ENCODE peak calls at places on chromosomes 4 and X, in five cellular contexts. B is neural progenitor cell; L is testis; E is CD4-positive, CD25-positive, alpha-beta regulatory T cell; W is Peyer's patch. A is an unnamed sample. For H3K27me3, the result is how much of the 10 kb centered on the place peaks cover.

GRCh38 chr4:114383721-114384120 is 214.9 kb upstream of the UGT8 start:
- DNase-seq in B (no peak), L (no peak), E (no peak), W (no peak), A (no peak)

GRCh38 chrX:136768469-136769084 is 12.2 kb downstream of the ARHGEF6 start:
- DNase-seq in B (no peak), L (peak), E (peak), W (peak), A (peak)

GRCh38 chr4:175590205-175590604 is 221.9 kb downstream of the GPM6A start:
- DNase-seq in B (no peak), L (no peak), E (no peak), W (no peak), A (no peak)

GRCh38 chrX:9370888-9371287 is 94.0 kb upstream of the TBL1X start:
- DNase-seq in B (no peak), L (peak), E (no peak), W (no peak), A (no peak)

GRCh38 chrX:41352329-41352801 is 18.4 kb downstream of the DDX3X start:
- DNase-seq in B (no peak), L (no peak), E (no peak), W (no peak), A (no peak)

GRCh38 chr4:137892134-137892533 is 350.0 kb downstream of the SLC7A11 start:
- DNase-seq in B (no peak), L (no peak), E (no peak), W (no peak), A (no peak)

GRCh38 chr4:22369901-22370562 is 145.8 kb downstream of the ADGRA3 start:
- DNase-seq in B (no peak), L (no peak), E (no peak), W (no peak), A (no peak)

GRCh38 chrX:133921764-133922389 is 63.5 kb downstream of the GPC3 start:
- DNase-seq in B (peak), L (peak), E (peak), W (no peak), A (no peak)

GRCh38 chr4:24141836-24142235 is 252.0 kb upstream of the PPARGC1A start:
- DNase-seq in B (no peak), L (no peak), E (no peak), W (no peak), A (no peak)

GRCh38 chr4:11408569-11408968 is 20.1 kb downstream of the HS3ST1 start:
- DNase-seq in B (no peak), L (no peak), E (no peak), W (no peak), A (no peak)

GRCh38 chrX:111041018-111041462 is 55.0 kb upstream of the PAK3 start:
- DNase-seq in B (peak), L (no peak), E (peak), W (no peak), A (no peak)

GRCh38 chr4:177450421-177451107 is 8.3 kb upstream of the AGA start:
- DNase-seq in B (no peak), L (no peak), E (no peak), W (no peak), A (no peak)

GRCh38 chr4:47933798-47934197 is 19.4 kb upstream of the NFXL1 start:
- DNase-seq in B (peak), L (no peak), E (peak), W (no peak), A (no peak)

GRCh38 chr4:94036964-94037363 is 170.7 kb upstream of the SMARCAD1 start:
- DNase-seq in B (no peak), L (no peak), E (no peak), W (no peak), A (no peak)

GRCh38 chrX:132615396-132616131 is 126.7 kb upstream of the MBNL3 start:
- DNase-seq in B (peak), L (peak), E (peak), W (peak), A (peak)

GRCh38 chrX:70481424-70481823 is 36.8 kb downstream of the DLG3 start:
- DNase-seq in B (peak), L (no peak), E (no peak), W (no peak), A (no peak)

GRCh38 chr4:89803915-89804314 is 33.0 kb downstream of the SNCA start:
- DNase-seq in B (no peak), L (no peak), E (no peak), W (no peak), A (no peak)

GRCh38 chr4:29805245-29805644 is 914.9 kb upstream of the PCDH7 start:
- DNase-seq in B (peak), L (peak), E (no peak), W (no peak), A (no peak)

GRCh38 chrX:148940411-148940996 is 440.1 kb downstream of the AFF2 start:
- DNase-seq in B (no peak), L (no peak), E (no peak), W (no peak), A (no peak)

GRCh38 chr4:66991521-66991920 is 553.8 kb downstream of the CENPC start:
- DNase-seq in B (no peak), L (no peak), E (no peak), W (no peak), A (no peak)

GRCh38 chr4:6298035-6298434 is 28.4 kb downstream of the WFS1 start:
- DNase-seq in B (no peak), L (no peak), E (no peak), W (no peak), A (no peak)

GRCh38 chrX:319579-320125 is 1.1 kb upstream of the GTPBP6 start:
- DNase-seq in B (peak), L (no peak), E (no peak), W (no peak), A (no peak)

GRCh38 chr4:111802191-111802590 is 343.1 kb upstream of the FAM241A start:
- DNase-seq in B (no peak), L (no peak), E (no peak), W (no peak), A (no peak)

GRCh38 chrX:45266456-45266855 is 65.8 kb upstream of the DIPK2B start:
- DNase-seq in B (no peak), L (no peak), E (no peak), W (no peak), A (no peak)

GRCh38 chrX:18640686-18641085 is 31.2 kb downstream of the RS1 start:
- DNase-seq in B (peak), L (no peak), E (no peak), W (no peak), A (no peak)

GRCh38 chrX:1071351-1071750 is 141.1 kb downstream of the CRLF2 start:
- DNase-seq in B (no peak), L (no peak), E (no peak), W (no peak), A (no peak)

GRCh38 chrX:19829817-19830216 is 57.6 kb downstream of the SH3KBP1 start:
- DNase-seq in B (no peak), L (no peak), E (peak), W (no peak), A (no peak)

GRCh38 chr4:146398404-146398803 is 123.3 kb downstream of the SLC10A7 start:
- DNase-seq in B (no peak), L (no peak), E (no peak), W (no peak), A (no peak)

GRCh38 chr4:119314356-119314755 is 7.6 kb downstream of the FABP2 start:
- DNase-seq in B (peak), L (peak), E (peak), W (peak), A (no peak)

GRCh38 chrX:133698298-133698697 is 283.0 kb upstream of the GPC4 start:
- DNase-seq in B (no peak), L (peak), E (no peak), W (no peak), A (no peak)

GRCh38 chr4:52350926-52351325 is 299.8 kb downstream of the SPATA18 start:
- DNase-seq in B (no peak), L (no peak), E (no peak), W (no peak), A (no peak)
- H3K27me3 ChIP-seq in B (under half), L (under half), E (under half), W (under half), A (under half)

DNA sequence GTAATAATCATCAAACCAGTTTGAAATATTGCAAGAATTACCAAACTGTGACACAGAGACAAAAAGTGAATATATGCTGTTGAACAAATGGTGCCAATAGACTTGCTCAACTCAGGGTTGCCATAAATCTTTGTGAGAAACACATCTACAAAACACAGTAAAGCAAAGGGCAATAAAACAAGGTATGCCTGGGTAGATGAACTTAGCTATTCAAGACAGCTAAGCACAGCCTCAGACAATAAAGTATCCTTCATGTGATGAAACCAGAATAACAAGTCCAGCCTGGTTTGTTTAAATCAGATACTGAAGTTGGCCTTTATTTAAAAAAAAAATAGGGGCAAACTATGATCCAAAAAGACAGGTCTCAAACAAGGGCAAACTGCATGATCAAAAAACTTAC is 19.2 kb downstream of the LAMTOR3 start:
- DNase-seq in B (no peak), L (no peak), E (no peak), W (no peak), A (no peak)
- H3K27me3 ChIP-seq in B (under half), L (under half), E (under half), W (under half), A (under half)

DNA sequence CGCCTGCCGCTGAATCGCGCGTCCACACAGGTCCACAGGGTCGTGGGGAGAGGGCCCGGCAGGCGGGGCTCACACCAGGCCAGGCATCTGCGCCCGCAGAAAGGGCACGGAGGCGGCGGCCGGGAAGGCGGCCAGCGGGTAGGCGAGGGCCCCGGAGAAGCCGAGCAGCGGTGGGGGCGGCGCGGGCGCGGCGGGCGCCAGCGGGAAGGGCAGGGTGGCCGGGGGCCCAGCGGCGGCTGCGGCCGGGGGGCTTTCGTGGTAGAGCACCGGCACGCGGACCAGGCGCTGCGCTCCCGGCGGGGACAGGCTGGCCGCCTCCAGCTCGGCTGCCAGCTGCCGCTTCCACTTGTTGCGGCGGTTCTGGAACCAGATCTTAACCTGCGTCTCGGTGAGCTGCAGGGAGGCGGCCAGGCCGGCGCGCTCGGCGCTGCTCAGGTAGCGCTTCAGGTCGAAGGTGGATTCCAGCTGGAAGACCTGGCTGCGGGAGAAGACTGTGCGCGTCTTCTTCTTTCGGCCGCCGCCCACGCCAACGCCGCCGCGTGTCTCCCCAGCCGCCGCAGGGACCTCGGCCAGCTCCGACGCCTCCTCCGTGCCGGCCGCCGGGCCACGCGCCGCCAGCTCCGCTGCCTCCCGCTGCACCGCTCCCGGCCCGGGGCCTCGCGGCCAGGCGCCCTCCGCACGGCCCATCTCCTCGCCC is 3.9 kb downstream of the HMX1 start:
- DNase-seq in B (peak), L (no peak), E (no peak), W (no peak), A (no peak)
- H3K27me3 ChIP-seq in B (half or more), L (under half), E (under half), W (under half), A (under half)

GRCh38 chr4:808860-809570 is 16.9 kb downstream of the CPLX1 start:
- DNase-seq in B (no peak), L (no peak), E (no peak), W (no peak), A (no peak)
- H3K27me3 ChIP-seq in B (half or more), L (under half), E (under half), W (under half), A (under half)

GRCh38 chr4:154495867-154496266 is 4.3 kb upstream of the DCHS2 start:
- DNase-seq in B (no peak), L (no peak), E (no peak), W (no peak), A (no peak)
- H3K27me3 ChIP-seq in B (under half), L (under half), E (under half), W (under half), A (under half)

GRCh38 chr4:4862665-4863482 is 3.4 kb downstream of the MSX1 start:
- DNase-seq in B (peak), L (no peak), E (no peak), W (no peak), A (no peak)

GRCh38 chr4:4860381-4860802 is 927 bp downstream of the MSX1 start:
- DNase-seq in B (no peak), L (no peak), E (no peak), W (no peak), A (no peak)

GRCh38 chr4:4860803-4861591 is 1.5 kb downstream of the MSX1 start:
- DNase-seq in B (peak), L (no peak), E (no peak), W (no peak), A (no peak)

GRCh38 chr4:4859799-4860380 is 425 bp downstream of the MSX1 start:
- DNase-seq in B (peak), L (no peak), E (no peak), W (no peak), A (no peak)

DNA sequence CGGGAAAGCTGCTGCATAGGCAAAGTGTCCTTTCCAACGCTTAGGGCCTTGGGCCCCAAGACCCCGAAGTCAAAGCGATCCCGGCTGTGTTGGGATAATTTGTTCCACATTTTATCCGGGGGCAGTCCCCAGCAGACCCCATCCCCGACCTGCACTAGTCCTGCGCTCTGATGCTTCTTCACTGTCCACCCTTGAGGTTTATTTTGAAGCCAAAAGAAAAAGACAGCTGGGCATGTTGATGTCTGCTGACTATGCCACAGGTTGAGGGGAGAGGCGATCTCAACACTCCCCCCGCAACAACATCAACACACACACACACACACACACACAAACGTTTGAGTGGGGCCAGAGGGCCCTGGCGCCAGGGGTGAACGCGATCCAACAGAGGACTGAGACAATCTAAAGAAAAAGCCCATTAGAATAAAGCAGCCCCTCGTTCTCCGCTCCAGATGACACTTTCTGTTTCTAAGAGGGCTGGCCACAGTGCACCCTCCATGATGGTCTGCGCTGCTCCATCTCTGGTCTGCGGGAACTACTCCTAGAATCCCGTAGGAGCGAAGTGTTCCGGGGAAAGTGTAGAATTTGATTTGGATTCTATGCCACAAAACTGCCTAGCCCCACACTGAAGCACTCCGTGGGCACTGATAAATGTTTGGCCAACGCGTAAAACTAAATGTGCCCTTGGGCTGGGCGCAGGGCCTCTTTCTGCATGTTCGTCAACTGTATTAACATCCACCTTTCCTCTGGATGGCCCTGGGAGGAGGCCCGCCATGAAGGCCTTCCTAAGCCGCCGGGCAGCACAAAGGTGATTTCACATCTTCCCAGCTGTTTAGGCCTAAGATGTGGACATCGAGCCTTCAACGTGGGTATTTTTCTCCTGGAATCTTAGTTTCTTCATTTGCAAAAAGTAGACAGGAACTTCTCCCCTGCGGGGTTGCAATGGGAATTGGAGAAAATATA is 2.4 kb downstream of the MSX1 start:
- DNase-seq in B (peak), L (no peak), E (no peak), W (no peak), A (no peak)
- H3K27me3 ChIP-seq in B (half or more), L (under half), E (under half), W (half or more), A (half or more)

DNA sequence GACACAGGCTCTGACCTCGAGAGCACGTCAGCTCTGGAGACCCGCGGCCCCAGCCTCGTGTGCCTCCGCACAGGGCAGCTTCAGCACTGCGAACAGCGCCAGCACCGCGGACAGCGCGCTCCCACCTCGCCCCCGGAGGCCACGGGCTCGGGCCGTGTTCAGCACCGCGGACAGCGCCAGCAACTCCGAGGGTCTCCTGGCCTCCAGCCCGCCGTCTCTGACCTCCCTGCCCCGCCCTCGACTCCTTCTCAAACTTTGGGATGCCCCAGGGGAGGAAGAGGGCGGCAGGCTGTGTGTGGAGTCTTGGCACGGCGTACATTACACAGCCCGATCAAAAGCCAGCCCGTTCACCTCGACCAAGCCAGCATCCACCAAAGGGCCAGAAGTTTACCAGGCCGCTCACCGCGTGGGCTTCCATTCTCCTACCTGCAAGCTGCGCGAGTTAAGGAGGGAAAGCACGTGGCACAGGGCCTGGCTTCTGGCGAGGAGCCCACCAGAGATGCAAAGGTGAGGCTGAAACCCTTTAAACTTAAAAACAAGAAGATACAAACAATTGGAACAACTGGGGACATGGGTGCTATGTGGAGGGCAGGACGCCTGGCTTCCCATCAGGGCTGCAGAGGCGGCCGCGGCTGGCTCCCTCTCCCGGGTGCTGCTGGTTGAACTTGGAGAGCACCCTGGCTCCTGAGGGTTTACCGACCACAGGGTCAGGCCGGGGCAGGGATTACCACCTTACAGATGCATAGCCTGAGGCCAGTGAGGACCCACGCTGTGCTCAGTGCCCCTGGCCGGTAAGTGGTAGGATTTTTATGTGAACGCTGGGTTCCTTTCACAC is 4.5 kb upstream of the NKX1-1 start:
- DNase-seq in B (peak), L (peak), E (peak), W (no peak), A (no peak)
- H3K27me3 ChIP-seq in B (half or more), L (under half), E (under half), W (half or more), A (half or more)

GRCh38 chrX:69216446-69216845 is 51.2 kb upstream of the PJA1 start:
- DNase-seq in B (no peak), L (no peak), E (no peak), W (no peak), A (no peak)

GRCh38 chrX:69214463-69214862 is 49.2 kb upstream of the PJA1 start:
- DNase-seq in B (no peak), L (no peak), E (no peak), W (no peak), A (no peak)

GRCh38 chrX:69215161-69215560 is 49.9 kb upstream of the PJA1 start:
- DNase-seq in B (no peak), L (no peak), E (no peak), W (no peak), A (no peak)

GRCh38 chrX:69218407-69218806 is 53.2 kb upstream of the PJA1 start:
- DNase-seq in B (no peak), L (no peak), E (no peak), W (no peak), A (no peak)

GRCh38 chrX:69216911-69217310 is 51.7 kb upstream of the PJA1 start:
- DNase-seq in B (no peak), L (no peak), E (no peak), W (no peak), A (no peak)
- H3K27me3 ChIP-seq in B (under half), L (under half), E (under half), W (under half), A (under half)

A was measured in effector memory CD4-positive, alpha-beta T cell.